ENCODE peak calls at places on chromosomes 2 and 18, in six cellular contexts. One of them, this sample, is unnamed. For H3K27me3, the result is how much of the 10 kb centered on the place peaks cover.

GRCh38 chr2:30722936-30723725 is 84.1 kb downstream of the CAPN13 start:
- DNase-seq in K562: no peak
- DNase-seq in trophoblast cell: no peak
- DNase-seq in HCT116: no peak
- DNase-seq in neural progenitor cell: no peak
- DNase-seq in HepG2: no peak
- DNase-seq in this sample: no peak

GRCh38 chr2:54904836-54905235 is 145.4 kb downstream of the RTN4 start:
- DNase-seq in HCT116: peak
- DNase-seq in HepG2: peak
- DNase-seq in K562: no peak
- DNase-seq in trophoblast cell: peak
- DNase-seq in neural progenitor cell: no peak
- DNase-seq in this sample: no peak

GRCh38 chr2:97840198-97840597 is 126.8 kb downstream of the ZAP70 start:
- DNase-seq in trophoblast cell: no peak
- DNase-seq in K562: no peak
- DNase-seq in neural progenitor cell: no peak
- DNase-seq in HepG2: no peak
- DNase-seq in HCT116: no peak
- DNase-seq in this sample: no peak

GRCh38 chr18:46883180-46883579 is 34.1 kb downstream of the PIAS2 start:
- DNase-seq in HepG2: no peak
- DNase-seq in HCT116: no peak
- DNase-seq in neural progenitor cell: no peak
- DNase-seq in K562: no peak
- DNase-seq in trophoblast cell: no peak
- DNase-seq in this sample: no peak

GRCh38 chr18:75818336-75818735 is 390.8 kb upstream of the SMIM21 start:
- DNase-seq in HCT116: no peak
- DNase-seq in neural progenitor cell: no peak
- DNase-seq in HepG2: no peak
- DNase-seq in trophoblast cell: no peak
- DNase-seq in K562: no peak
- DNase-seq in this sample: no peak

GRCh38 chr2:127514485-127514884 is 11.8 kb downstream of the IWS1 start:
- DNase-seq in trophoblast cell: no peak
- DNase-seq in K562: no peak
- DNase-seq in neural progenitor cell: no peak
- DNase-seq in HepG2: no peak
- DNase-seq in HCT116: no peak
- DNase-seq in this sample: no peak

GRCh38 chr2:113895301-113895700 is 5.4 kb downstream of the ACTR3 start:
- DNase-seq in K562: no peak
- DNase-seq in trophoblast cell: no peak
- DNase-seq in HepG2: no peak
- DNase-seq in HCT116: no peak
- DNase-seq in neural progenitor cell: no peak
- DNase-seq in this sample: no peak

GRCh38 chr2:3545788-3546478 is 12.2 kb downstream of the RNASEH1 start:
- DNase-seq in HepG2: no peak
- DNase-seq in HCT116: no peak
- DNase-seq in neural progenitor cell: no peak
- DNase-seq in K562: no peak
- DNase-seq in trophoblast cell: no peak
- DNase-seq in this sample: no peak

GRCh38 chr18:32669549-32670165 is 103.2 kb downstream of the KLHL14 start:
- DNase-seq in trophoblast cell: no peak
- DNase-seq in HCT116: no peak
- DNase-seq in K562: no peak
- DNase-seq in neural progenitor cell: no peak
- DNase-seq in HepG2: peak
- DNase-seq in this sample: no peak

GRCh38 chr18:72543362-72544055 is 633 bp downstream of the CBLN2 start:
- DNase-seq in neural progenitor cell: peak
- DNase-seq in trophoblast cell: no peak
- DNase-seq in HCT116: no peak
- DNase-seq in HepG2: no peak
- DNase-seq in K562: no peak
- DNase-seq in this sample: no peak

GRCh38 chr2:66569974-66570373 is 135.0 kb downstream of the MEIS1 start:
- DNase-seq in HCT116: no peak
- DNase-seq in K562: no peak
- DNase-seq in trophoblast cell: no peak
- DNase-seq in HepG2: no peak
- DNase-seq in neural progenitor cell: no peak
- DNase-seq in this sample: no peak

GRCh38 chr2:47249427-47249826 is 94.3 kb upstream of the STPG4 start:
- DNase-seq in trophoblast cell: no peak
- DNase-seq in neural progenitor cell: no peak
- DNase-seq in HCT116: no peak
- DNase-seq in HepG2: no peak
- DNase-seq in K562: no peak
- DNase-seq in this sample: no peak

GRCh38 chr2:167509585-167509984 is 621.3 kb downstream of the XIRP2 start:
- DNase-seq in K562: no peak
- DNase-seq in HepG2: peak
- DNase-seq in trophoblast cell: peak
- DNase-seq in HCT116: no peak
- DNase-seq in neural progenitor cell: peak
- DNase-seq in this sample: no peak

GRCh38 chr2:209523778-209524362 is 100.0 kb downstream of the MAP2 start:
- DNase-seq in trophoblast cell: no peak
- DNase-seq in neural progenitor cell: no peak
- DNase-seq in HCT116: no peak
- DNase-seq in K562: no peak
- DNase-seq in HepG2: no peak
- DNase-seq in this sample: no peak

GRCh38 chr2:207469953-207470699 is 59.6 kb upstream of the CREB1 start:
- DNase-seq in trophoblast cell: no peak
- DNase-seq in HepG2: no peak
- DNase-seq in K562: no peak
- DNase-seq in neural progenitor cell: no peak
- DNase-seq in HCT116: no peak
- DNase-seq in this sample: no peak

GRCh38 chr18:58983260-58983659 is 118.6 kb downstream of the ZNF532 start:
- DNase-seq in HepG2: no peak
- DNase-seq in trophoblast cell: no peak
- DNase-seq in K562: no peak
- DNase-seq in neural progenitor cell: no peak
- DNase-seq in HCT116: no peak
- DNase-seq in this sample: no peak

GRCh38 chr2:221195829-221196228 is 376.3 kb downstream of the EPHA4 start:
- DNase-seq in HepG2: no peak
- DNase-seq in HCT116: no peak
- DNase-seq in neural progenitor cell: no peak
- DNase-seq in trophoblast cell: no peak
- DNase-seq in K562: no peak
- DNase-seq in this sample: no peak

GRCh38 chr2:165852394-165852793 is 58.3 kb upstream of the GALNT3 start:
- DNase-seq in K562: no peak
- DNase-seq in trophoblast cell: no peak
- DNase-seq in HepG2: no peak
- DNase-seq in neural progenitor cell: no peak
- DNase-seq in HCT116: no peak
- DNase-seq in this sample: no peak

GRCh38 chr2:68737717-68738116 is 3.1 kb downstream of the ARHGAP25 start:
- DNase-seq in neural progenitor cell: no peak
- DNase-seq in HCT116: no peak
- DNase-seq in HepG2: no peak
- DNase-seq in trophoblast cell: no peak
- DNase-seq in K562: no peak
- DNase-seq in this sample: peak

GRCh38 chr18:24212939-24213338 is 74.1 kb downstream of the CABYR start:
- DNase-seq in trophoblast cell: peak
- DNase-seq in HCT116: peak
- DNase-seq in K562: no peak
- DNase-seq in neural progenitor cell: no peak
- DNase-seq in HepG2: peak
- DNase-seq in this sample: no peak

GRCh38 chr18:8858888-8859511 is 153.6 kb downstream of the MTCL1 start:
- DNase-seq in neural progenitor cell: no peak
- DNase-seq in K562: no peak
- DNase-seq in HepG2: no peak
- DNase-seq in HCT116: no peak
- DNase-seq in trophoblast cell: peak
- DNase-seq in this sample: no peak
- H2AFZ ChIP-seq in neural progenitor cell: no peak
- H2AFZ ChIP-seq in K562: no peak
- H2AFZ ChIP-seq in HepG2: no peak
- H2AFZ ChIP-seq in HCT116: no peak
- H2AFZ ChIP-seq in trophoblast cell: no peak
- H2AFZ ChIP-seq in this sample: no peak

DNA sequence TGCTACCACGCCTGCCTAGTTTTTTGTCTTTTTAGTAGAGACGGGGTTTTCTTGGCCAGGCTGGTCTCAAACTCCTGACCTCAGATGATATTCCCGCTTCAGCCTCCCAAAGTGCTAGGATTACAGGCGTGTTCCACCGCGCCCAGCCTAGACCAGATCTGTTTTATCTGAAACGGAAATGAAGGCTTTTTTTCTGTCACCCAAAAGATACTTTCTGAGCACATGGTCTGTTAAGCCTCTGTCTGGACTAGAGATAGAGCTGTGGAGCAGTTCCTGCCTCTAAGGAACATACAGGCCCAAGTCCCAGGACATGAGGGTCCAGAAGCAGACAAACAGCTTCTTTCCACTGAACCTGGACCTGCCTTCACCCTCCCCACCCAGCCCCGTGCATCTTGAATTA is 43.6 kb upstream of the PTMA start:
- DNase-seq in trophoblast cell: no peak
- DNase-seq in K562: no peak
- DNase-seq in HepG2: no peak
- DNase-seq in neural progenitor cell: peak
- DNase-seq in HCT116: no peak
- DNase-seq in this sample: no peak
- H3K27me3 ChIP-seq in trophoblast cell: under half
- H3K27me3 ChIP-seq in K562: under half
- H3K27me3 ChIP-seq in HepG2: under half
- H3K27me3 ChIP-seq in neural progenitor cell: under half
- H3K27me3 ChIP-seq in HCT116: under half
- H3K27me3 ChIP-seq in this sample: under half

GRCh38 chr2:86017901-86018896 is 87.5 kb downstream of the POLR1A start:
- DNase-seq in HCT116: no peak
- DNase-seq in trophoblast cell: peak
- DNase-seq in K562: no peak
- DNase-seq in HepG2: no peak
- DNase-seq in neural progenitor cell: no peak
- DNase-seq in this sample: no peak

GRCh38 chr2:86015006-86015405 is 90.7 kb downstream of the POLR1A start:
- DNase-seq in trophoblast cell: no peak
- DNase-seq in HepG2: no peak
- DNase-seq in K562: no peak
- DNase-seq in HCT116: no peak
- DNase-seq in neural progenitor cell: no peak
- DNase-seq in this sample: no peak

GRCh38 chr2:86015699-86016098 is 90.0 kb downstream of the POLR1A start:
- DNase-seq in neural progenitor cell: no peak
- DNase-seq in trophoblast cell: no peak
- DNase-seq in K562: no peak
- DNase-seq in HCT116: no peak
- DNase-seq in HepG2: no peak
- DNase-seq in this sample: no peak

GRCh38 chr2:86014493-86014892 is 91.2 kb downstream of the POLR1A start:
- DNase-seq in K562: no peak
- DNase-seq in neural progenitor cell: no peak
- DNase-seq in trophoblast cell: no peak
- DNase-seq in HepG2: no peak
- DNase-seq in HCT116: no peak
- DNase-seq in this sample: no peak

GRCh38 chr2:86016581-86016980 is 89.1 kb downstream of the POLR1A start:
- DNase-seq in HepG2: no peak
- DNase-seq in neural progenitor cell: no peak
- DNase-seq in K562: no peak
- DNase-seq in trophoblast cell: no peak
- DNase-seq in HCT116: no peak
- DNase-seq in this sample: no peak
- H2AFZ ChIP-seq in HepG2: no peak
- H2AFZ ChIP-seq in neural progenitor cell: no peak
- H2AFZ ChIP-seq in K562: peak
- H2AFZ ChIP-seq in trophoblast cell: no peak
- H2AFZ ChIP-seq in HCT116: no peak
- H2AFZ ChIP-seq in this sample: no peak

DNA sequence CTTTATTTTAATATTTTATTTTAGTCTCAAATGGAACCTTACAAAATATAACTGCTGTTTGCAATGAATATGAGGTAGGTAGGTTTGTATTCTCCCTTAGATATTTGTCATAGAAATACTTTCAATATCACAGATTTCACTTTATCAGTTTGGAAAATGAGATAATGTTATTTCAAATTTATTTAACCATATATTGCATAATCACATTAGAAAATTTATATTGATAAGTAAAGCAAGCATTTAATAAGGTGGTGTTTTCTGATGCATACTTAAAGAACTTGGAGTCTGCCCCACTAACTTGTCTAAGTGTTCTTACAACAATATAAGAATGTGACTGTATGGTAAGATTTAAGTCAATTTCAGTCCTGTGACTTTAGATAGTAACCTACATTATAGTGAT is 85.1 kb downstream of the UBE2E3 start:
- DNase-seq in neural progenitor cell: no peak
- DNase-seq in trophoblast cell: no peak
- DNase-seq in HCT116: no peak
- DNase-seq in K562: no peak
- DNase-seq in HepG2: no peak
- DNase-seq in this sample: no peak
- H3K27me3 ChIP-seq in neural progenitor cell: under half
- H3K27me3 ChIP-seq in trophoblast cell: under half
- H3K27me3 ChIP-seq in HCT116: under half
- H3K27me3 ChIP-seq in K562: under half
- H3K27me3 ChIP-seq in HepG2: under half
- H3K27me3 ChIP-seq in this sample: under half

This sample was measured in DND-41.